ENCODE peak calls at places on chromosomes 5 and 9, in four cellular contexts. G, H, C and B are unnamed samples.

GRCh38 chr5:175485631-175486030 is 7.3 kb downstream of the SFXN1 start:
- DNase-seq in G (no peak), H (no peak), C (no peak), B (no peak)

GRCh38 chr5:9766581-9766980 is 136.4 kb upstream of the TAS2R1 start:
- DNase-seq in G (no peak), H (no peak), C (no peak), B (no peak)

GRCh38 chr5:53173083-53173482 is 63.5 kb upstream of the MOCS2 start:
- DNase-seq in G (no peak), H (no peak), C (no peak), B (no peak)

GRCh38 chr9:81083821-81084512 is 605.4 kb downstream of the TLE1 start:
- DNase-seq in G (no peak), H (no peak), C (no peak), B (no peak)

GRCh38 chr5:84861306-84861705 is 476.6 kb upstream of the EDIL3 start:
- DNase-seq in G (no peak), H (no peak), C (no peak), B (no peak)

GRCh38 chr5:19175776-19176570 is 812.0 kb downstream of the CDH18 start:
- DNase-seq in G (no peak), H (no peak), C (no peak), B (no peak)

GRCh38 chr9:124349675-124350484 is 65.4 kb downstream of the PSMB7 start:
- DNase-seq in G (no peak), H (no peak), C (no peak), B (no peak)

GRCh38 chr5:113806823-113807222 is 293.3 kb downstream of the YTHDC2 start:
- DNase-seq in G (peak; percentile 22), H (no peak), C (no peak), B (no peak)

GRCh38 chr9:93670208-93671029 is 94.0 kb downstream of the PHF2 start:
- DNase-seq in G (peak; percentile 9), H (no peak), C (peak; percentile 49), B (peak; percentile 4)

GRCh38 chr5:137220523-137220927 is 278.6 kb downstream of the SPOCK1 start:
- DNase-seq in G (no peak), H (peak; percentile 87), C (no peak), B (no peak)

GRCh38 chr5:18394154-18394804 is 760.0 kb downstream of the TAF11L14 start:
- DNase-seq in G (no peak), H (peak; percentile 41), C (no peak), B (peak; percentile 55)

GRCh38 chr9:90727498-90727897 is 74.1 kb upstream of the SYK start:
- DNase-seq in G (no peak), H (no peak), C (no peak), B (no peak)

GRCh38 chr5:115398726-115399125 is 102.3 kb upstream of the CCDC112 start:
- DNase-seq in G (no peak), H (no peak), C (no peak), B (no peak)

GRCh38 chr5:79929095-79929494 is 62.0 kb downstream of the MTX3 start:
- DNase-seq in G (no peak), H (no peak), C (no peak), B (no peak)

GRCh38 chr9:134150557-134151214 is 13.7 kb downstream of the RNU6ATAC start:
- DNase-seq in G (no peak), H (no peak), C (no peak), B (no peak)

GRCh38 chr5:160938532-160938931 is 86.5 kb upstream of the ATP10B start:
- DNase-seq in G (no peak), H (peak; percentile 19), C (no peak), B (no peak)

GRCh38 chr9:81879501-81879916 is 48.7 kb upstream of the SPATA31D4 start:
- DNase-seq in G (no peak), H (no peak), C (no peak), B (no peak)

GRCh38 chr5:10932426-10932825 is 171.4 kb upstream of the DAP start:
- DNase-seq in G (no peak), H (no peak), C (no peak), B (no peak)

GRCh38 chr5:124949862-124950261 is 203.4 kb upstream of the ZNF608 start:
- DNase-seq in G (no peak), H (no peak), C (no peak), B (no peak)

GRCh38 chr9:137972988-137973470 is 95.4 kb downstream of the CACNA1B start:
- DNase-seq in G (no peak), H (no peak), C (peak; percentile 30), B (no peak)

GRCh38 chr5:149667084-149667826 is 62.9 kb upstream of the PPARGC1B start:
- DNase-seq in G (no peak), H (peak; percentile 47), C (no peak), B (no peak)

GRCh38 chr9:126147186-126147585 is 179.4 kb upstream of the MVB12B start:
- DNase-seq in G (no peak), H (no peak), C (no peak), B (no peak)

GRCh38 chr5:157172408-157172807 is 6.3 kb upstream of the GARIN3 start:
- DNase-seq in G (no peak), H (no peak), C (no peak), B (no peak)

GRCh38 chr5:124570285-124571035 is 176.0 kb downstream of the ZNF608 start:
- DNase-seq in G (no peak), H (no peak), C (no peak), B (no peak)

GRCh38 chr5:143714629-143715028 is 97.3 kb upstream of the HMHB1 start:
- DNase-seq in G (no peak), H (peak; percentile 17), C (no peak), B (no peak)

GRCh38 chr9:23829580-23830458 is 3.8 kb upstream of the ELAVL2 start:
- DNase-seq in G (no peak), H (no peak), C (no peak), B (no peak)

GRCh38 chr5:144205141-144205551 is 34.5 kb downstream of the KCTD16 start:
- DNase-seq in G (peak; percentile 30), H (peak; percentile 34), C (no peak), B (no peak)

GRCh38 chr5:94968507-94969095 is 316.3 kb downstream of the MCTP1 start:
- DNase-seq in G (no peak), H (peak; percentile 71), C (no peak), B (no peak)

GRCh38 chr5:168047043-168047668 is 244.3 kb upstream of the WWC1 start:
- DNase-seq in G (no peak), H (peak; percentile 68), C (no peak), B (no peak)

GRCh38 chr5:75053286-75054109 is 1.1 kb upstream of the GCNT4 start:
- DNase-seq in G (peak; percentile 46), H (peak; percentile 78), C (peak; percentile 75), B (no peak)

GRCh38 chr5:168329302-168329701 is 37.9 kb downstream of the WWC1 start:
- DNase-seq in G (no peak), H (peak; percentile 51), C (no peak), B (no peak)

GRCh38 chr5:108258001-108258400 is 123.9 kb downstream of the FBXL17 start:
- DNase-seq in G (no peak), H (no peak), C (no peak), B (no peak)

GRCh38 chr5:128965011-128965637 is at the start of gene SLC27A6:
- DNase-seq in G (peak; percentile 14), H (peak; percentile 11), C (peak; percentile 67), B (no peak)

GRCh38 chr5:9686211-9686610 is 56.1 kb upstream of the TAS2R1 start:
- DNase-seq in G (no peak), H (no peak), C (no peak), B (no peak)

GRCh38 chr5:56803894-56804293 is 11.5 kb upstream of the MAP3K1 start:
- DNase-seq in G (no peak), H (no peak), C (no peak), B (no peak)

GRCh38 chr5:113005454-113005853 is 28.9 kb downstream of the DCP2 start:
- DNase-seq in G (no peak), H (peak; percentile 22), C (no peak), B (no peak)

DNA sequence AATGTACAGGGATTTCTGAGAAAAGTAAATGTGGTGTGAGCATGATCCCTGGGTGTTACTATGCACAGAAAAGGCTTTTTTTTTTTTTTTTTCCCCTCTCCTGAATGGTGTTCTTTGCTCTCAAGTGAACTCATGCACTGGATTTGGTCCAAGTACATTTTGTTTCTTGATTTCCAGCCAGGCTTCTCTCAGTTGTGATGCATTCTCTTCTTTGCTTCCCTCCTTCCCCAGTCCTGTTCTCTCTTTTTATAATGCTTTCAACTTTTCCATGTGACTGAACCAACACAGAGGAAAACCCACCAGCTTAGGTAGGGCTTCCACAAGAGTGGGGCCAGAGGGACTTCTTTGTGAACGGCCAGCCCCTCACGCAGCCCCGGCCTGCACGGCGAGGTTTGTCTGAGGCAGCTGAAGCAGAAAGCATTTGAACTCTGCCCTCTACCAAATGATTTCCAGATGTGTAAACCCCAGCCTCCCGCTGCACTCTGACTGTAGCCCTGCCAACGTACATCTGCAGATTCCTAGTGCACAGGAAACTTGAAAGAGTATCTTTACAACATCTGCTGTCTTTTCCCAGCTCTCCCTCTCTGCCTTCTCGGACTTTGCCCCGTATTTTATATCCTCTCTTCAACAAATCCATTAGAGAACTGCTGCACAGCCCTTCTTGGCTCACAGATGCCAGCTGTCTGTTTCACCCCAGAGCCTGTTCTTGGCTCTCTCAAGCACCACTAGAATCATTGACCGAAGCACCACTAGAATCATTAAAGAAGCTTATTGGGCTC is 71.8 kb upstream of the CD180 start:
- DNase-seq in G (peak; percentile 83), H (peak; percentile 75), C (peak; percentile 71), B (peak; percentile 97)
- H3K4me3 ChIP-seq in G (peak overlapping the region; percentile 10), H (peak overlapping the region; percentile 23), C (peak overlapping the region; percentile 8), B (no peak overlapping the region)

GRCh38 chr9:84296146-84296843 is 44.3 kb downstream of the SLC28A3 start:
- DNase-seq in G (no peak), H (peak; percentile 15), C (no peak), B (no peak)

GRCh38 chr9:84297162-84297821 is 43.3 kb downstream of the SLC28A3 start:
- DNase-seq in G (no peak), H (no peak), C (no peak), B (no peak)

GRCh38 chr9:84294551-84294950 is 46.0 kb downstream of the SLC28A3 start:
- DNase-seq in G (no peak), H (peak; percentile 5), C (no peak), B (no peak)

GRCh38 chr9:84293001-84293798 is 47.4 kb downstream of the SLC28A3 start:
- DNase-seq in G (no peak), H (no peak), C (no peak), B (no peak)
- TF ChIP-seq POLR2A in G (no peak), H (no peak), C (no peak), B (no peak)

GRCh38 chr5:154773314-154773713 is 18.1 kb downstream of the LARP1 start:
- DNase-seq in G (no peak), H (no peak), C (no peak), B (no peak)
- H3K4me1 ChIP-seq in G (peaks cover 38% of the 10 kb centered on the region), H (peaks cover 57% of the 10 kb centered on the region), C (peaks cover 93% of the 10 kb centered on the region), B (peaks cover 89% of the 10 kb centered on the region)

GRCh38 chr5:119367502-119368237 is 11.9 kb downstream of the TNFAIP8 start:
- DNase-seq in G (no peak), H (no peak), C (no peak), B (no peak)
- H3K4me3 ChIP-seq in G (no peak overlapping the region), H (no peak overlapping the region), C (no peak overlapping the region), B (no peak overlapping the region)

GRCh38 chr9:109121218-109121796 is 1.6 kb upstream of the TMEM245 start:
- DNase-seq in G (no peak), H (no peak), C (no peak), B (no peak)
- TF ChIP-seq POLR2A in G (no peak), H (no peak), C (no peak), B (no peak)